ENCODE peak calls at places on chromosomes 3 and 15, in nine cellular contexts. One of them, this sample, is unnamed.

GRCh38 chr3:186754006-186754405 is 29.4 kb upstream of the EIF4A2 start:
- DNase-seq in right cardiac atrium: no peak
- DNase-seq in OCI-LY7: no peak
- DNase-seq in endothelial cell: no peak
- DNase-seq in stimulated activated naive CD8-positive, alpha-beta T cell treated with anti-CD3 and anti-CD28 coated beads, Interleukin-15, Interleukin-2, amounts not matched to agents 100 U/mL and 50 U/mL, for 24 hours: no peak
- DNase-seq in T-helper 17 cell: no peak
- DNase-seq in GM10248: no peak
- DNase-seq in ACHN: no peak
- DNase-seq in GM04503: no peak
- DNase-seq in this sample: no peak

GRCh38 chr15:70424937-70425411 is 327.3 kb upstream of the TLE3 start:
- DNase-seq in right cardiac atrium: no peak
- DNase-seq in OCI-LY7: no peak
- DNase-seq in endothelial cell: no peak
- DNase-seq in stimulated activated naive CD8-positive, alpha-beta T cell treated with anti-CD3 and anti-CD28 coated beads, Interleukin-15, Interleukin-2, amounts not matched to agents 100 U/mL and 50 U/mL, for 24 hours: peak
- DNase-seq in T-helper 17 cell: no peak
- DNase-seq in GM10248: no peak
- DNase-seq in ACHN: no peak
- DNase-seq in GM04503: no peak
- DNase-seq in this sample: no peak

GRCh38 chr3:72776-73175 is 123.8 kb upstream of the CHL1 start:
- DNase-seq in right cardiac atrium: no peak
- DNase-seq in OCI-LY7: no peak
- DNase-seq in endothelial cell: no peak
- DNase-seq in stimulated activated naive CD8-positive, alpha-beta T cell treated with anti-CD3 and anti-CD28 coated beads, Interleukin-15, Interleukin-2, amounts not matched to agents 100 U/mL and 50 U/mL, for 24 hours: no peak
- DNase-seq in T-helper 17 cell: no peak
- DNase-seq in GM10248: no peak
- DNase-seq in ACHN: no peak
- DNase-seq in GM04503: no peak
- DNase-seq in this sample: no peak

GRCh38 chr15:78959360-78959759 is 14.5 kb upstream of the CTSH start:
- DNase-seq in right cardiac atrium: no peak
- DNase-seq in OCI-LY7: no peak
- DNase-seq in endothelial cell: no peak
- DNase-seq in stimulated activated naive CD8-positive, alpha-beta T cell treated with anti-CD3 and anti-CD28 coated beads, Interleukin-15, Interleukin-2, amounts not matched to agents 100 U/mL and 50 U/mL, for 24 hours: no peak
- DNase-seq in T-helper 17 cell: no peak
- DNase-seq in GM10248: no peak
- DNase-seq in ACHN: no peak
- DNase-seq in GM04503: no peak
- DNase-seq in this sample: no peak

GRCh38 chr3:160616721-160617120 is 51.4 kb upstream of the KPNA4 start:
- DNase-seq in right cardiac atrium: no peak
- DNase-seq in OCI-LY7: no peak
- DNase-seq in endothelial cell: no peak
- DNase-seq in stimulated activated naive CD8-positive, alpha-beta T cell treated with anti-CD3 and anti-CD28 coated beads, Interleukin-15, Interleukin-2, amounts not matched to agents 100 U/mL and 50 U/mL, for 24 hours: no peak
- DNase-seq in T-helper 17 cell: no peak
- DNase-seq in GM10248: no peak
- DNase-seq in ACHN: no peak
- DNase-seq in GM04503: peak
- DNase-seq in this sample: no peak

GRCh38 chr15:78540955-78541743 is 905 bp downstream of the PSMA4 start:
- DNase-seq in right cardiac atrium: no peak
- DNase-seq in OCI-LY7: peak
- DNase-seq in endothelial cell: no peak
- DNase-seq in stimulated activated naive CD8-positive, alpha-beta T cell treated with anti-CD3 and anti-CD28 coated beads, Interleukin-15, Interleukin-2, amounts not matched to agents 100 U/mL and 50 U/mL, for 24 hours: no peak
- DNase-seq in T-helper 17 cell: no peak
- DNase-seq in GM10248: peak
- DNase-seq in ACHN: peak
- DNase-seq in GM04503: no peak
- DNase-seq in this sample: no peak

GRCh38 chr15:65376767-65377104 is 1.1 kb downstream of the IGDCC3 start:
- DNase-seq in right cardiac atrium: no peak
- DNase-seq in OCI-LY7: no peak
- DNase-seq in endothelial cell: no peak
- DNase-seq in stimulated activated naive CD8-positive, alpha-beta T cell treated with anti-CD3 and anti-CD28 coated beads, Interleukin-15, Interleukin-2, amounts not matched to agents 100 U/mL and 50 U/mL, for 24 hours: no peak
- DNase-seq in T-helper 17 cell: no peak
- DNase-seq in GM10248: no peak
- DNase-seq in ACHN: no peak
- DNase-seq in GM04503: no peak
- DNase-seq in this sample: no peak

GRCh38 chr3:139557041-139557440 is 17.5 kb upstream of the RBP1 start:
- DNase-seq in right cardiac atrium: no peak
- DNase-seq in OCI-LY7: no peak
- DNase-seq in endothelial cell: no peak
- DNase-seq in stimulated activated naive CD8-positive, alpha-beta T cell treated with anti-CD3 and anti-CD28 coated beads, Interleukin-15, Interleukin-2, amounts not matched to agents 100 U/mL and 50 U/mL, for 24 hours: no peak
- DNase-seq in T-helper 17 cell: no peak
- DNase-seq in GM10248: no peak
- DNase-seq in ACHN: no peak
- DNase-seq in GM04503: no peak
- DNase-seq in this sample: no peak

GRCh38 chr15:62389887-62390792 is 225.1 kb upstream of the C2CD4B start:
- DNase-seq in right cardiac atrium: peak
- DNase-seq in OCI-LY7: peak
- DNase-seq in endothelial cell: peak
- DNase-seq in stimulated activated naive CD8-positive, alpha-beta T cell treated with anti-CD3 and anti-CD28 coated beads, Interleukin-15, Interleukin-2, amounts not matched to agents 100 U/mL and 50 U/mL, for 24 hours: peak
- DNase-seq in T-helper 17 cell: peak
- DNase-seq in GM10248: peak
- DNase-seq in ACHN: peak
- DNase-seq in GM04503: peak
- DNase-seq in this sample: peak

GRCh38 chr3:69719292-69719691 is 20.0 kb upstream of the MITF start:
- DNase-seq in right cardiac atrium: no peak
- DNase-seq in OCI-LY7: no peak
- DNase-seq in endothelial cell: no peak
- DNase-seq in stimulated activated naive CD8-positive, alpha-beta T cell treated with anti-CD3 and anti-CD28 coated beads, Interleukin-15, Interleukin-2, amounts not matched to agents 100 U/mL and 50 U/mL, for 24 hours: no peak
- DNase-seq in T-helper 17 cell: no peak
- DNase-seq in GM10248: no peak
- DNase-seq in ACHN: no peak
- DNase-seq in GM04503: no peak
- DNase-seq in this sample: no peak

This sample was measured in Caki2.